ENCODE peak calls at places on chromosomes 11 and 22, in nine cellular contexts. I is GM12891, O is SK-N-SH, B is GM23338, X is GM12892, V is K562, S is upper lobe of left lung, J is SK-N-MC, C is transverse colon. L is an unnamed sample.

GRCh38 chr22:27574651-27575050 is 226.9 kb downstream of the MN1 start:
- DNase-seq in C (no peak), S (no peak), I (no peak), B (no peak), X (no peak), V (no peak), O (no peak), J (no peak), L (no peak)

GRCh38 chr11:46456269-46456668 is 64.7 kb upstream of the CHRM4 start:
- DNase-seq in J (no peak), C (no peak), I (no peak), S (no peak), B (peak), O (no peak), V (no peak), X (no peak), L (no peak)

GRCh38 chr11:46279393-46280099 is 2.1 kb downstream of the CREB3L1 start:
- DNase-seq in S (no peak), J (no peak), O (peak), X (no peak), I (no peak), C (peak), B (no peak), V (no peak), L (peak)

GRCh38 chr11:134418119-134418840 is 6.2 kb upstream of the B3GAT1 start:
- DNase-seq in X (no peak), O (peak), J (peak), V (no peak), B (peak), C (no peak), S (no peak), I (no peak), L (no peak)

GRCh38 chr11:111532365-111532709 is 8.2 kb upstream of the LAYN start:
- DNase-seq in S (no peak), X (no peak), J (no peak), V (no peak), O (no peak), I (no peak), C (no peak), B (no peak), L (no peak)

GRCh38 chr11:112212710-112213109 is 13.5 kb upstream of the PTS start:
- DNase-seq in C (no peak), B (no peak), O (no peak), V (no peak), I (no peak), X (no peak), J (no peak), S (no peak), L (no peak)

GRCh38 chr11:45850446-45850845 is 3.2 kb downstream of the CRY2 start:
- DNase-seq in I (no peak), C (no peak), V (no peak), S (no peak), J (no peak), X (no peak), B (no peak), O (no peak), L (no peak)

GRCh38 chr22:48572951-48573350 is 1254.7 kb downstream of the BRD1 start:
- DNase-seq in X (no peak), I (no peak), O (no peak), S (no peak), B (no peak), V (no peak), J (no peak), C (no peak), L (no peak)

GRCh38 chr11:18721576-18722292 is 4.3 kb downstream of the IGSF22 start:
- DNase-seq in C (peak), I (peak), X (peak), V (peak), B (peak), J (no peak), S (peak), O (peak), L (peak)

GRCh38 chr11:66542362-66542761 is 3.5 kb downstream of the ZDHHC24 start:
- DNase-seq in I (no peak), X (no peak), V (no peak), S (no peak), C (no peak), O (no peak), B (no peak), J (no peak), L (no peak)

GRCh38 chr11:126147268-126148111 is 64.0 kb downstream of the RPUSD4 start:
- DNase-seq in S (no peak), C (no peak), O (no peak), X (no peak), I (no peak), J (no peak), V (no peak), B (peak), L (no peak)

GRCh38 chr11:73399159-73400090 is 23.2 kb downstream of the RELT start:
- DNase-seq in C (no peak), O (no peak), V (no peak), J (no peak), S (no peak), B (no peak), X (no peak), I (no peak), L (no peak)

GRCh38 chr11:109320595-109320994 is 101.4 kb upstream of the C11orf87 start:
- DNase-seq in C (no peak), B (no peak), O (no peak), V (no peak), S (no peak), X (no peak), J (no peak), I (no peak), L (no peak)

GRCh38 chr11:96137357-96137756 is 205.6 kb downstream of the MAML2 start:
- DNase-seq in S (no peak), I (no peak), C (no peak), X (no peak), J (no peak), V (no peak), O (no peak), B (no peak), L (no peak)

GRCh38 chr11:65859134-65859811 is 960 bp upstream of the MUS81 start:
- DNase-seq in J (peak), I (peak), S (peak), O (peak), C (peak), B (peak), X (peak), V (peak), L (peak)

GRCh38 chr11:109795234-109795633 is 298.0 kb upstream of the ZC3H12C start:
- DNase-seq in I (no peak), V (no peak), C (no peak), J (no peak), O (no peak), B (no peak), S (no peak), X (no peak), L (no peak)

DNA sequence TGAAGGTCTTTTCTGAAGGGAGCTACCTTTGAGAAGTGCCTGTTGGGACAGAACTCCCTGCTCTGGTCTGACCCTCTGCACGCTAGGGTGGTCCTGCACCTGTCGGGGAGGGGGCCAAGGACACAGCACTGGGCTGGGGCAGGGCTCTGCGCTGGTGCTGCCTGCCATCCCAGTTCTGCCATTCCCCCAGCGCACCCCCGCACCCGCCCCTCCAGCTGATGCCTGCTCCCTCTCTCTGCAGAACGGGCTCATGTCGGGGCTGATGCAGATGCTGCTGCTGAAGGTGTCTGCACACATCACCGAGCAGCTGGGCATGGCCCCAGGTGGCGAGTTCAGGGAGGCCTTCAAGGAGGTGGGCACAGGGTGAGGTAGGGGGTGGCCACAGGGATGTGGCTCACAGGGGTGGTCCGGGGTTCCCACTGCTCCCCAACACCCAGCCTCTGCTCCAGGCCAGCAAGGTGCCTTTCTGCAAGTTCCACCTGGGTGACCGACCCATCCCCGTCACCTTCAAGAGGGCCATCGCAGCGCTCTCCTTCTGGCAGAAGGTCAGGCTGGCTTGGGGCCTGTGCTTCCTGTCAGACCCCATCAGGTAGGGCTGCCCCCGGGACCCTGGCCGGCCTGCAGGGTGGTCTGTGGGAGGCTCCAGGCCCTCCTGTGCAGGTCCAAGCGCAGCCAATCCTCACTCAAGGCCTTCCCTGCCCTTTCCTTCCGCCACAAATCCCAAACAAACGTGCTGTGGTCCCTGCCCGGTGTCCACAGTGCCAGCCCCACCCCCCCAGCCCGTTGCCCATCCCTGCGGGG is 3.6 kb upstream of the SELENOO start:
- DNase-seq in I (no peak), S (no peak), V (no peak), J (no peak), X (no peak), C (no peak), O (no peak), B (no peak), L (no peak)
- TF ChIP-seq POLR2AphosphoS5 in I (peak), S (no peak), V (no peak), J (no peak), X (no peak), C (no peak), O (no peak), B (no peak), L (no peak)

GRCh38 chr11:72298931-72299330 is 55.0 kb upstream of the PHOX2A start:
- DNase-seq in S (no peak), X (no peak), V (no peak), O (no peak), C (no peak), J (no peak), B (no peak), I (no peak), L (no peak)
- TF ChIP-seq POLR2AphosphoS5 in S (no peak), X (no peak), V (no peak), O (no peak), C (no peak), J (no peak), B (no peak), I (no peak), L (no peak)

GRCh38 chr11:64843971-64844329 is 503 bp downstream of the CDC42BPG start:
- DNase-seq in V (no peak), O (no peak), X (no peak), B (no peak), I (no peak), J (no peak), S (no peak), C (no peak), L (no peak)

GRCh38 chr11:64842851-64843841 is 1.3 kb downstream of the CDC42BPG start:
- DNase-seq in I (no peak), B (no peak), S (peak), O (no peak), C (peak), J (no peak), X (no peak), V (peak), L (peak)

GRCh38 chr11:64846998-64847666 is 2.7 kb upstream of the CDC42BPG start:
- DNase-seq in C (peak), O (peak), B (peak), J (peak), S (peak), V (peak), I (peak), X (peak), L (peak)

GRCh38 chr11:64844330-64845124 is at the start of gene CDC42BPG:
- DNase-seq in I (peak), O (peak), X (peak), S (peak), V (peak), J (no peak), B (peak), C (peak), L (peak)

GRCh38 chr11:64845125-64845735 is 777 bp upstream of the CDC42BPG start:
- DNase-seq in O (no peak), C (peak), V (no peak), I (no peak), J (no peak), B (no peak), S (no peak), X (no peak), L (no peak)
- TF ChIP-seq POLR2AphosphoS5 in O (no peak), C (no peak), V (no peak), I (no peak), J (no peak), B (peak), S (no peak), X (no peak), L (no peak)

DNA sequence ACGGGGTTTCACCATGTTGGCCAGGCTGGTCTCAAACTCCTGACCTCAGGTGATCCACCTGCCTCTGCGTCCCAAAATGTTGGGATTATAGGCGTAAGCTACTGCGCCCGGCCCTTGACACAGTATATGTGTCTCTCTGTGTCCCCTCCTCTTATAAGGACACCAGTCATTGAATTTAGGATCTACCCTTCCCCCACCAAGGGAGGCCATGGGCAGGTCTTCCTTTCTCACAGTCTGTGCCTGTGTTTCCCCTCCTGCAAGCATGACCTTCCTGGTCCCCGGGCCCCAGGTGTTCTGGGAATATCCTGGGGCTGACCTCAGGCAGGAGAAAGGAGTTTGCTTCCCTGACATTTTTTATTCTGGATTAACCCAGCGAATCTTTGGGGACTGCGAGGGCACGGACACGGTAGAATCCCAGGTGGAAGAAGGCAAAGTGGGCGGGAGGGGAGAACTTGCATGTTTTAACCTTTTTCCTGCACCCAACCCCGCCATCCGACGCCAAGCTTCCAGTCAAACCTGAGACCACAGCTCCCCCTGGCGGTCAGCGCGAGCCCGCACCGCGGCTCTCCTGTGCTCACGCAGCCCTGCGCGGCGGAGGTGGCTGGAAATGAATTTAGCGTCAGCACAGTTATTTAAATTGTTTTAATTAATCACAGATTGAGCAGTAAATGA is 42.1 kb upstream of the ISX start:
- DNase-seq in J (no peak), O (peak), X (peak), I (peak), V (peak), S (peak), B (peak), C (peak), L (peak)
- TF ChIP-seq POLR2AphosphoS5 in J (no peak), O (no peak), X (no peak), I (no peak), V (no peak), S (no peak), B (no peak), C (no peak), L (no peak)

GRCh38 chr22:38735126-38735464 is 20.7 kb downstream of the SUN2 start:
- DNase-seq in S (no peak), B (no peak), C (no peak), O (no peak), I (no peak), J (no peak), X (no peak), V (no peak), L (no peak)

GRCh38 chr22:38737302-38738060 is 18.3 kb downstream of the SUN2 start:
- DNase-seq in X (no peak), B (no peak), S (no peak), I (no peak), J (no peak), V (no peak), C (no peak), O (no peak), L (no peak)

GRCh38 chr22:38736257-38736570 is 19.6 kb downstream of the SUN2 start:
- DNase-seq in J (no peak), X (no peak), S (no peak), V (no peak), O (no peak), B (no peak), C (no peak), I (no peak), L (no peak)

GRCh38 chr22:38734203-38735100 is 21.3 kb downstream of the SUN2 start:
- DNase-seq in X (no peak), S (no peak), B (no peak), I (no peak), C (no peak), V (no peak), O (no peak), J (no peak), L (no peak)

GRCh38 chr22:38735465-38736256 is 20.1 kb downstream of the SUN2 start:
- DNase-seq in S (peak), I (no peak), B (no peak), X (no peak), O (no peak), J (no peak), V (no peak), C (no peak), L (no peak)
- TF ChIP-seq POLR2AphosphoS5 in S (no peak), I (peak), B (no peak), X (peak), O (no peak), J (peak), V (no peak), C (no peak), L (no peak)

DNA sequence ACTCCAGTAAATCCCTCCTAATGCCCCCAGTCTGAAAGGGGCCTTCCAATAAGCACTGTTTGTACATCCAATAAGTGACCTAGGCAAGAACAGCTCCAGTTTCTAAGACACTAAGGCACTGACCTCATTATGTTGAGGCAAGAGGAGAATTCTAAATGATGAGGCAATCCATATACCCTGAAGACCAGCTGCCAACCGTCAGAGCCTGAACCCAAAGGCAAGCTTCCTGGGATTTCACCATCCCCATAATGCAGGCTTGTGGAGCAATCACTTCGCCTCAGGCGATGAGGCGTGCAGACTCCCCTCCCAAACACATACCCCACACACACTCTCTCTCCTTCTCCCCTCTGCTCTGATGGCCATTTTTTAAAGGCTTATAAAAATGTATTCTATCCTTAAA is 49.5 kb downstream of the LGR4 start:
- DNase-seq in C (peak), V (no peak), I (no peak), X (no peak), J (peak), S (no peak), B (peak), O (no peak), L (no peak)
- TF ChIP-seq POLR2AphosphoS5 in C (no peak), V (no peak), I (no peak), X (no peak), J (no peak), S (no peak), B (no peak), O (no peak), L (no peak)

L was measured in prostate gland.